ENCODE peak calls at places on chromosomes 2 and 18, in four cellular contexts. R is H1, M is K562, Y is SK-N-SH. V is an unnamed sample.
A peak's percentile ranks its signal among the peaks of the same experiment; 100 is the strongest.

GRCh38 chr18:814300-815084 is 2.5 kb upstream of the YES1 start:
- DNase-seq in R (no peak), M (peak; percentile 66), Y (no peak), V (peak; percentile 25)

GRCh38 chr2:29450823-29451222 is 335.6 kb downstream of the CLIP4 start:
- DNase-seq in R (no peak), M (no peak), Y (no peak), V (no peak)

GRCh38 chr2:226131299-226131784 is 668.3 kb downstream of the IRS1 start:
- DNase-seq in R (no peak), M (no peak), Y (no peak), V (no peak)

GRCh38 chr2:204869142-204869823 is 324.0 kb downstream of the PARD3B start:
- DNase-seq in R (no peak), M (no peak), Y (no peak), V (no peak)

GRCh38 chr2:15223887-15224286 is 337.2 kb downstream of the NBAS start:
- DNase-seq in R (no peak), M (no peak), Y (no peak), V (no peak)

GRCh38 chr2:201968476-201968875 is 65.2 kb upstream of the FZD7 start:
- DNase-seq in R (no peak), M (no peak), Y (no peak), V (no peak)

GRCh38 chr2:162579986-162580385 is 236.1 kb downstream of the GCA start:
- DNase-seq in R (no peak), M (no peak), Y (no peak), V (no peak)

GRCh38 chr2:69184224-69184623 is 171.2 kb downstream of the ANTXR1 start:
- DNase-seq in R (no peak), M (no peak), Y (peak; percentile 32), V (no peak)

GRCh38 chr2:15940661-15941482 is 522 bp downstream of the MYCN start:
- DNase-seq in R (peak; percentile 68), M (no peak), Y (peak; percentile 84), V (peak; percentile 25)

GRCh38 chr2:30512243-30512866 is 65.3 kb downstream of the LCLAT1 start:
- DNase-seq in R (no peak), M (no peak), Y (no peak), V (no peak)

GRCh38 chr2:235302263-235302662 is 191.6 kb upstream of the AGAP1 start:
- DNase-seq in R (no peak), M (no peak), Y (no peak), V (no peak)

GRCh38 chr2:164867779-164868397 is 26.3 kb upstream of the COBLL1 start:
- DNase-seq in R (no peak), M (no peak), Y (no peak), V (no peak)

GRCh38 chr2:164871404-164871803 is 29.8 kb upstream of the COBLL1 start:
- DNase-seq in R (no peak), M (no peak), Y (no peak), V (no peak)

GRCh38 chr2:164873096-164873670 is 31.6 kb upstream of the COBLL1 start:
- DNase-seq in R (no peak), M (no peak), Y (no peak), V (no peak)

GRCh38 chr2:164869420-164869772 is 27.8 kb upstream of the COBLL1 start:
- DNase-seq in R (no peak), M (no peak), Y (no peak), V (no peak)

GRCh38 chr2:164868563-164869419 is 27.2 kb upstream of the COBLL1 start:
- DNase-seq in R (no peak), M (no peak), Y (no peak), V (no peak)
- TF ChIP-seq TEAD4 in R (no peak), M (no peak), Y (no peak), V (no peak)

GRCh38 chr2:174572556-174572955 is 25.0 kb downstream of the WIPF1 start:
- DNase-seq in R (no peak), M (no peak), Y (no peak), V (no peak)

GRCh38 chr2:174574657-174575056 is 22.9 kb downstream of the WIPF1 start:
- DNase-seq in R (no peak), M (no peak), Y (no peak), V (no peak)

GRCh38 chr2:174571669-174572323 is 25.8 kb downstream of the WIPF1 start:
- DNase-seq in R (no peak), M (no peak), Y (no peak), V (no peak)

GRCh38 chr2:174575124-174575776 is 22.4 kb downstream of the WIPF1 start:
- DNase-seq in R (no peak), M (no peak), Y (no peak), V (no peak)

DNA sequence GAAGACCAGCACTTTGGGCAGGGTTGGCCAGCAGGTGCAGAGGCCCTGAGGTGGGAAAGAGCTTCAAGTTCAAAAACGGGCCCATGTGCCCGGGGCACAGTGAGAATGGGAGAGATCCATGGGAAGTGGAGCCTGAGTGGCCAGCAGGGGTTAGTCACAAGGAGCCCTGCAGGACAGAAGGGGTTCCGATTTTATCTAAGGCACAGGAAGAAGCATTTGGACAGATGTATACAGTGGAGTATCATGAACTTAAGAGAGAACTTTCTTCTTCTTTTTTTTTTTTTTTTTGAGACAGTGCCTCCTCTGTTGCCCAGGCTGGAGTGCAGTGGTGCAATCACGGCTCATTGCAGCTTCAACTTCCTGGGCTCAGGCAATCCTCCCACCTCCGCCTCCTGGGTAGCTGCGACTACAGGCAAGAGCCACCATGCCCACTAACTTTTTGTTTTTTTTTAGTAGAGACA is 24.0 kb downstream of the WIPF1 start:
- DNase-seq in R (no peak), M (no peak), Y (no peak), V (no peak)
- TF ChIP-seq CTCF in R (no peak), M (no peak), Y (no peak), V (no peak)

GRCh38 chr2:55992465-55992864 is 68.9 kb upstream of the EFEMP1 start:
- DNase-seq in R (no peak), M (no peak), Y (no peak), V (no peak)
- TF ChIP-seq TEAD4 in R (no peak), M (no peak), Y (peak; percentile 80), V (no peak)

GRCh38 chr18:3665187-3665586 is 215.2 kb downstream of the TGIF1 start:
- DNase-seq in R (no peak), M (no peak), Y (no peak), V (no peak)
- TF ChIP-seq CTCF in R (no peak), M (no peak), Y (no peak), V (no peak)

GRCh38 chr2:233469261-233470006 is 97.1 kb downstream of the USP40 start:
- DNase-seq in R (no peak), M (peak; percentile 51), Y (peak; percentile 64), V (no peak)

GRCh38 chr2:233471291-233472035 is 95.1 kb downstream of the USP40 start:
- DNase-seq in R (no peak), M (no peak), Y (no peak), V (no peak)

GRCh38 chr2:233470839-233471238 is 95.7 kb downstream of the USP40 start:
- DNase-seq in R (no peak), M (no peak), Y (no peak), V (no peak)

GRCh38 chr2:233468746-233469110 is 97.9 kb downstream of the USP40 start:
- DNase-seq in R (no peak), M (no peak), Y (no peak), V (no peak)

GRCh38 chr2:233470007-233470687 is 96.4 kb downstream of the USP40 start:
- DNase-seq in R (no peak), M (peak; percentile 34), Y (peak; percentile 50), V (no peak)
- TF ChIP-seq TEAD4 in R (no peak), M (no peak), Y (no peak), V (no peak)

DNA sequence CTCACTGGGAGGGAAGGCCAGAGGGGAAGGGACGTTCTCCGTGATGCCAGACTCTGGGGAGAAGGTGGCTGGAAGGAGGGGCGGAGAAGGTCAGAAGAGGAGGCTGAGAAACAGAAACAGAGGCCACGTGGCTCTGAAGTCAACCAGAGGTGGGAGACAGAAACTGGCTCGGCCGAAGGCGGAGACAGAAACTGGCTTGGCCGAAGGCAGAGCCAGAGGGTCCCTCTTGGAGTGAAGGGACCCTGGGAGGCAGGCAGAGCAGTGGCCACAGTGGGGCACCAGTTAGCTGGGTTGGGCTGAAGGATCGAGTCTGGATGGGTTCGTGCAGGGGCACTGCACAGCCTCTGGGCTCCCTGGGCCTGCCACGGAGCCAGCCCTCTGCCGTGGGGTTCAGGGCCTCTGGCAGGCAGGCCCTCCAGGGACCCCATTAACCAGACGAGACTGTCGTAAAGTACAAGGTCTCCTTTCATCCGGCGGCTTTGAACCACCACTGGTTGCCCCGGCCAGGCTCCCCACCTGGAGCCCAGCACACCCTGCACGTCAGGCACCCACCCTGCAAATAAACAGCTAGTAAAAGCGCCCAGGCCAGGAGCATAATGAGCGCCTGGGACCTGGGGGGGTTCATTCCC is 218.8 kb downstream of the DYSF start:
- DNase-seq in R (peak; percentile 60), M (no peak), Y (peak; percentile 40), V (peak; percentile 62)
- TF ChIP-seq CTCF in R (peak; percentile 60), M (peak; percentile 41), Y (no peak), V (no peak)

DNA sequence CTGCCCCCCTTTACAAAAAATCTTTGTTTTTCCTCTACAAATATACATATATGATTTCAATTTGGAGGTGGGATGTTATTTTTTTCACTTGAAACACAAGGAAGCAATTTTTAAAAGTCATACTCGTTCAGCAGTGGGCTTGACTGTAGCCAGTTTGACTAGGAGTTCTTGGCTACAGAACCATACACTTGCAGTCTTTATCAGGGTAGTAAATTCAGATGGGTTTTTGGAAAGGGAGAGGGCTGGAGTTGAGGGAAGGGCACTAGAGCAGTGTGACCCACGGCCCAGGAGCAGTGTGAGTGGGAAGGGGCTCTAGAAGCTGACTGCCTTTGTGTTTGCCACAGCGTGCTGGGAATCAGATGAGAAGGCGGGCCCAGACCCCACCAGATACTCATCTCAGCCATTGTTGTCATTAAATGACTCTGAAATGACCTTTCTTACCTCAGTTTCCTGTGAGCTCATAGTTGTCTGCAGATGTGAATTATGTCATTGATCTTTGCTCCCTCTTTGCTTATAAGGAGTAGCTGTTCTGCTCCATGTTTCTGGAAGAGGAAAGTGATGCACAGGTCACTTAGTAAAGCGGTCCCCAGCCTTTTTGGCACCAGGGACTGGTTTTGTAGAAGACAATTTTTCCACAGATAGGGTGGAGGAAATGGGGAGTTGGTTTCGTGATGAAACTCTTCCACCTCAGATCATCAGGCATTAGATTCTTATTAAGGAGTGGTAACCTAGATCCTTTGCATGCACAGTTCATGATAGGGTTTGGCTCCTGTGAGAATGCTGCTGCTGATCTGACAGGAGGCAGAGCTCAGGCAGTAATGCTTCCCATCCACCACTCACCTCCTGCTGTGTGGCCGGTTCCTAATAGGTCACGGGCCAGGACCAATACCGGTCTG is 116.8 kb downstream of the SPTBN1 start:
- DNase-seq in R (no peak), M (peak; percentile 18), Y (no peak), V (no peak)
- TF ChIP-seq TEAD4 in R (no peak), M (no peak), Y (no peak), V (no peak)

GRCh38 chr2:66495788-66496640 is 61.1 kb downstream of the MEIS1 start:
- DNase-seq in R (no peak), M (peak; percentile 61), Y (no peak), V (peak; percentile 35)
- TF ChIP-seq CTCF in R (no peak), M (peak; percentile 42), Y (peak; percentile 29), V (no peak)

DNA sequence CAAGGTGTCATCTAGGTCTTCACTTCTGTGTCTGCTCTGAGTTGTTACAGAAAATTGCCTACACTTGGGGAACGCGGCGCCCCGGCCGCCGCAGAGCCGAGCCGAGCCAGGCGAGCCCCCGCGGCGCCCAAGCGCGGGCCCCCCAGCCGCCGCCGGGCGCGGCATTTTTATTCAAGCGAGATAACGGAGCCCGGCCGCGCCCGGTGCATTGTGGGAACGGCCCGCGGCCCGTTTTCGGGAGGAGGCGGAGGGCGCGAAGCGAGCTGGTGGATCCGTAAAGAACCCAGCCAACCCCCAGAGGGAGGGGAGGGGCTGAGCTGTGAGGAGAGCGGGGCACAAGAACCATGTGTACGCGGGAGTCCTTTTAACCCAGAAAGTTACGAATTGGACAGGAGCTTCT is 191.8 kb downstream of the FTCDNL1 start:
- DNase-seq in R (peak; percentile 85), M (peak; percentile 62), Y (peak; percentile 60), V (peak; percentile 78)
- TF ChIP-seq TEAD4 in R (no peak), M (no peak), Y (no peak), V (no peak)

GRCh38 chr2:137888845-137889244 is 75.4 kb upstream of the HNMT start:
- DNase-seq in R (peak; percentile 62), M (no peak), Y (peak; percentile 25), V (peak; percentile 71)
- TF ChIP-seq CTCF in R (peak; percentile 79), M (peak; percentile 53), Y (peak; percentile 45), V (peak; percentile 24)

V was measured in WTC11.